ENCODE peak calls at places on chromosomes 3 and 15, in six cellular contexts. J, I, A, Y, T and W are unnamed samples.

GRCh38 chr3:130844462-130844861 is 49.4 kb upstream of the ATP2C1 start:
- DNase-seq in J (no peak), I (no peak), A (no peak), Y (no peak), T (no peak), W (no peak)

GRCh38 chr15:89446260-89446891 is 50.0 kb downstream of the RHCG start:
- DNase-seq in J (no peak), I (no peak), A (no peak), Y (no peak), T (no peak), W (no peak)

GRCh38 chr3:184808021-184808420 is 3.9 kb upstream of the VPS8 start:
- DNase-seq in J (no peak), I (no peak), A (no peak), Y (no peak), T (no peak), W (no peak)

GRCh38 chr3:169664034-169664820 is 715 bp upstream of the MECOM start:
- DNase-seq in J (peak; percentile 3), I (no peak), A (no peak), Y (no peak), T (no peak), W (no peak)

GRCh38 chr3:72678892-72679291 is 169.4 kb downstream of the SHQ1 start:
- DNase-seq in J (peak; percentile 33), I (no peak), A (no peak), Y (no peak), T (no peak), W (no peak)

GRCh38 chr3:89171681-89172080 is 64.3 kb downstream of the EPHA3 start:
- DNase-seq in J (no peak), I (no peak), A (no peak), Y (no peak), T (no peak), W (no peak)

GRCh38 chr3:105944721-105945120 is 75.9 kb upstream of the CBLB start:
- DNase-seq in J (no peak), I (no peak), A (no peak), Y (no peak), T (no peak), W (no peak)

GRCh38 chr3:32502089-32502943 is at the start of gene CMTM6:
- DNase-seq in J (peak; percentile 67), I (peak; percentile 94), A (peak; percentile 67), Y (peak; percentile 82), T (peak; percentile 44), W (peak; percentile 94)

GRCh38 chr15:31393441-31394091 is 66.9 kb downstream of the KLF13 start:
- DNase-seq in J (no peak), I (no peak), A (no peak), Y (no peak), T (no peak), W (no peak)

GRCh38 chr3:125146601-125147490 is 65.7 kb downstream of the SLC12A8 start:
- DNase-seq in J (no peak), I (no peak), A (no peak), Y (peak; percentile 81), T (no peak), W (no peak)

GRCh38 chr15:71800190-71800589 is 10.2 kb upstream of the NR2E3 start:
- DNase-seq in J (no peak), I (no peak), A (no peak), Y (no peak), T (no peak), W (no peak)

GRCh38 chr3:15331606-15332404 is 581 bp downstream of the SH3BP5 start:
- DNase-seq in J (no peak), I (peak; percentile 25), A (peak; percentile 16), Y (peak; percentile 62), T (no peak), W (peak; percentile 51)

GRCh38 chr3:126419151-126419703 is 24.5 kb downstream of the CFAP100 start:
- DNase-seq in J (no peak), I (no peak), A (no peak), Y (no peak), T (no peak), W (no peak)

GRCh38 chr3:82386656-82387055 is 625.2 kb upstream of the GBE1 start:
- DNase-seq in J (no peak), I (no peak), A (no peak), Y (no peak), T (no peak), W (no peak)

GRCh38 chr3:129323651-129324294 is 45.1 kb downstream of the HMCES start:
- DNase-seq in J (no peak), I (no peak), A (no peak), Y (no peak), T (no peak), W (no peak)

GRCh38 chr15:72994778-72995177 is 57.5 kb upstream of the NEO1 start:
- DNase-seq in J (no peak), I (no peak), A (no peak), Y (peak; percentile 53), T (peak; percentile 33), W (peak; percentile 6)

GRCh38 chr3:10941972-10942371 is 50.6 kb upstream of the SLC6A1 start:
- DNase-seq in J (no peak), I (peak; percentile 25), A (peak; percentile 48), Y (no peak), T (no peak), W (no peak)

GRCh38 chr3:46895761-46896160 is 18.2 kb downstream of the PTH1R start:
- DNase-seq in J (no peak), I (no peak), A (no peak), Y (no peak), T (no peak), W (no peak)

GRCh38 chr3:148943531-148944200 is 47.7 kb upstream of the GYG1 start:
- DNase-seq in J (peak; percentile 34), I (peak; percentile 63), A (no peak), Y (no peak), T (peak; percentile 62), W (peak; percentile 90)

GRCh38 chr3:11201246-11202024 is 47.1 kb downstream of the HRH1 start:
- DNase-seq in J (peak; percentile 71), I (no peak), A (no peak), Y (no peak), T (no peak), W (no peak)

GRCh38 chr3:148937477-148937876 is 53.9 kb upstream of the GYG1 start:
- DNase-seq in J (no peak), I (no peak), A (no peak), Y (no peak), T (no peak), W (no peak)

GRCh38 chr3:34675383-34676120 is 877.1 kb downstream of the PDCD6IP start:
- DNase-seq in J (no peak), I (no peak), A (no peak), Y (no peak), T (no peak), W (no peak)

GRCh38 chr15:57220220-57220619 is 156.1 kb upstream of the CGNL1 start:
- DNase-seq in J (no peak), I (no peak), A (no peak), Y (no peak), T (no peak), W (no peak)

GRCh38 chr3:16546186-16547004 is 32.9 kb upstream of the RFTN1 start:
- DNase-seq in J (no peak), I (no peak), A (no peak), Y (no peak), T (no peak), W (no peak)

GRCh38 chr3:189389346-189389745 is 217.6 kb downstream of the TPRG1 start:
- DNase-seq in J (no peak), I (no peak), A (no peak), Y (no peak), T (no peak), W (no peak)

GRCh38 chr3:134904796-134905646 is 110.0 kb downstream of the EPHB1 start:
- DNase-seq in J (no peak), I (no peak), A (no peak), Y (peak; percentile 75), T (no peak), W (no peak)

GRCh38 chr3:108322352-108322751 is 26.0 kb downstream of the HHLA2 start:
- DNase-seq in J (no peak), I (no peak), A (no peak), Y (no peak), T (no peak), W (no peak)